ENCODE peak calls at places on chromosomes 16 and 17, in ten cellular contexts. M, X, V, G, P, O, C, S, K and L are unnamed samples.

GRCh38 chr17:79789943-79790804 is 6.7 kb downstream of the CBX8 start:
- DNase-seq in M (no peak), X (peak; percentile 77), V (no peak), G (peak; percentile 65), P (peak; percentile 79), O (no peak), C (peak; percentile 84), S (peak; percentile 67), K (peak; percentile 71), L (no peak)

GRCh38 chr17:15157051-15157450 is 108.1 kb downstream of the PMP22 start:
- DNase-seq in M (no peak), X (no peak), V (no peak), G (no peak), P (no peak), O (no peak), C (no peak), S (no peak), K (no peak), L (no peak)

GRCh38 chr16:61872778-61873119 is 163.5 kb downstream of the CDH8 start:
- DNase-seq in M (no peak), X (no peak), V (no peak), G (no peak), P (no peak), O (no peak), C (peak; percentile 4), S (no peak), K (no peak), L (no peak)

GRCh38 chr17:66829386-66829864 is 5.5 kb upstream of the CACNG5 start:
- DNase-seq in M (peak; percentile 52), X (no peak), V (no peak), G (peak; percentile 77), P (no peak), O (peak; percentile 35), C (peak; percentile 87), S (peak; percentile 60), K (peak; percentile 89), L (peak; percentile 85)

GRCh38 chr16:55875273-55875672 is at the start of gene CES5A:
- DNase-seq in M (no peak), X (no peak), V (no peak), G (no peak), P (no peak), O (no peak), C (no peak), S (no peak), K (no peak), L (no peak)

GRCh38 chr17:81731271-81731670 is 19.2 kb downstream of the SLC25A10 start:
- DNase-seq in M (no peak), X (no peak), V (no peak), G (no peak), P (no peak), O (no peak), C (no peak), S (no peak), K (no peak), L (peak; percentile 77)

GRCh38 chr16:29646947-29647346 is 16.1 kb upstream of the SPN start:
- DNase-seq in M (no peak), X (no peak), V (no peak), G (no peak), P (no peak), O (no peak), C (no peak), S (no peak), K (no peak), L (no peak)

GRCh38 chr17:44906010-44906646 is 6.9 kb upstream of the EFTUD2 start:
- DNase-seq in M (no peak), X (no peak), V (no peak), G (peak; percentile 91), P (no peak), O (no peak), C (no peak), S (no peak), K (no peak), L (no peak)

GRCh38 chr16:49352923-49353322 is 20.7 kb upstream of the C16orf78 start:
- DNase-seq in M (no peak), X (no peak), V (no peak), G (peak; percentile 4), P (peak; percentile 61), O (no peak), C (peak; percentile 61), S (no peak), K (peak; percentile 57), L (peak; percentile 44)

GRCh38 chr17:385195-385835 is 32.7 kb upstream of the RPH3AL start:
- DNase-seq in M (peak; percentile 48), X (peak; percentile 92), V (no peak), G (peak; percentile 13), P (no peak), O (peak; percentile 81), C (peak; percentile 81), S (peak; percentile 70), K (peak; percentile 62), L (peak; percentile 34)
- H3K27ac ChIP-seq in M (peak overlapping the region; percentile 88), X (peak overlapping the region; percentile 51), V (peak overlapping the region; percentile 53), G (no peak overlapping the region), P (no peak overlapping the region), O (peak overlapping the region; percentile 82), C (no peak overlapping the region), S (peak overlapping the region; percentile 50), K (no peak overlapping the region), L (no peak overlapping the region)

DNA sequence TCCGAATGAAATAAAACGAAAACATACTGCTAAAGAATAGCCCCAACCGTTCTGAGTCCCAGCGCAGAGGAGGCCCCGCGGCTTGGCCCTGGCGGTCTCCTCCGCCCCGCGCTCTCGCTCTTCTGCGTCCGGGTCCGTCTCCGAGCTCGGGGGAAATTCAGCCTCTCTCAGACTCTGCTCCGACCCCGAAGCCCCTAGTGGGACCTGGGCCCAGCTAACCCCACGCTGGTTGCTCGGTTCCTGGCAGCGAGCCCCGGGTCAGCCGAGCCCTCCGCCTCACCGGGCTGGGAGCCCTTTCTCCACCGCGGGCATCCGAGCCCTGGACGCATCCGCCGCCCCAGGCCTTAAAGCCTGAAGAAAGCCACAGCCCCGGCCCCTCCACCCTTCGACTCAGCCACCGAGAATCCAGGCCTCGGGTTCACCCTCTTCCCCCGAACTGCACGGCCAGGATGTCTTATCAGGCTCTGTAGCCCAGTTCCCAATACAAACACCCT is 1.2 kb downstream of the TBX2 start:
- DNase-seq in M (no peak), X (peak; percentile 74), V (no peak), G (no peak), P (no peak), O (no peak), C (peak; percentile 54), S (no peak), K (peak; percentile 24), L (peak; percentile 53)
- H3K4me1 ChIP-seq in M (peaks cover 44% of the 10 kb centered on the region), X (no peaks in the 10 kb centered on the region), V (peaks cover 64% of the 10 kb centered on the region), G (peaks cover 20% of the 10 kb centered on the region), P (no peaks in the 10 kb centered on the region), O (peaks cover 57% of the 10 kb centered on the region), C (peaks cover 32% of the 10 kb centered on the region), S (peaks cover 3% of the 10 kb centered on the region), K (peaks cover 25% of the 10 kb centered on the region), L (peaks cover 5% of the 10 kb centered on the region)

GRCh38 chr16:69378760-69379159 is 7.0 kb downstream of the TERF2 start:
- DNase-seq in M (no peak), X (no peak), V (no peak), G (no peak), P (no peak), O (no peak), C (no peak), S (no peak), K (no peak), L (no peak)
- H3K36me3 ChIP-seq in M (peaks cover 10% of the 10 kb centered on the region), X (peaks cover 29% of the 10 kb centered on the region), V (peaks cover 35% of the 10 kb centered on the region), G (peaks cover 33% of the 10 kb centered on the region), P (peaks cover 59% of the 10 kb centered on the region), O (peaks cover 84% of the 10 kb centered on the region), C (peaks cover 4% of the 10 kb centered on the region), S (no peaks in the 10 kb centered on the region), K (peaks cover 59% of the 10 kb centered on the region), L (peaks cover 34% of the 10 kb centered on the region)

DNA sequence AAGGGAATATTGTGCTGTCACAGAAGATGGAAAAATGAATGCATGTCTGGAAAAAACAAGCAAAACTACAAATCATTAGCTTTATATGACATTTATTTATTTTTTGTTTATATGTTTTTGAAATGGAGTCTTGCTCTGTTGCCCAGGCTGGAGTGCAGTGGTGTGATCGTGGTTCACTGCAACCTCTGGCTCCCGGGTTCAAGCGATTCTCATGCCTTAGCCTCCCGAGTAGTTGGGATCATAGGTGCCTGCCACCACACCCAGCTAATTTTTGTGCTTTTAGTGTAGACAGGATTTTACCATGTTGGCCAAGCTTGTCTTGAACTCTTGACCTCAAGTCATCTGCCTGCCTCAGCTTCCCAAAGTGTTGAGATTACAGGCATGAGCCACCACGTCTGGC is 8.5 kb downstream of the NDE1 start:
- DNase-seq in M (no peak), X (no peak), V (no peak), G (no peak), P (no peak), O (no peak), C (no peak), S (no peak), K (no peak), L (no peak)
- H3K27ac ChIP-seq in M (no peak overlapping the region), X (no peak overlapping the region), V (no peak overlapping the region), G (no peak overlapping the region), P (no peak overlapping the region), O (no peak overlapping the region), C (no peak overlapping the region), S (no peak overlapping the region), K (no peak overlapping the region), L (no peak overlapping the region)

DNA sequence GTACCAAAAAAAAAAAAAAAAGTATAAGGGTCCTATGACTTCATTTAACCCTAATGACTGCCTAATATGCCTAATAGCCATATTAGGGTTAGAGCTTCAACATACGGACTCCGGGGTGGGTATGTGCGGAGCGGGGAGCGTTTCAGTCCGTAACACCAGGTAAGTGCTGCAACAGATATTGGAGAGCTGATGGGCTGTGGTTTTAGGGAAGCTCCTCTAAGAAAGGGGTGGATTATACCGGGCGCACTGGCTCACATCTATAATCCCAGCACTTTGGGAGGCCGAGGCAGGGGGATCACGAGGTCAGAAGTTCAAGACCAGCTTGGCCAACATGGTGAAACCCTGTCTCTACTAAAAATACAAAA is 1.9 kb upstream of the ZC3H7A start:
- DNase-seq in M (no peak), X (no peak), V (no peak), G (no peak), P (no peak), O (no peak), C (no peak), S (no peak), K (no peak), L (no peak)
- H3K4me1 ChIP-seq in M (peaks cover 35% of the 10 kb centered on the region), X (peaks cover 16% of the 10 kb centered on the region), V (peaks cover 52% of the 10 kb centered on the region), G (peaks cover 11% of the 10 kb centered on the region), P (peaks cover 36% of the 10 kb centered on the region), O (peaks cover 39% of the 10 kb centered on the region), C (peaks cover 10% of the 10 kb centered on the region), S (peaks cover 11% of the 10 kb centered on the region), K (peaks cover 25% of the 10 kb centered on the region), L (peaks cover 9% of the 10 kb centered on the region)

GRCh38 chr17:30249460-30249859 is 14.0 kb upstream of the SLC6A4 start:
- DNase-seq in M (no peak), X (no peak), V (no peak), G (no peak), P (no peak), O (no peak), C (no peak), S (no peak), K (no peak), L (no peak)
- H3K36me3 ChIP-seq in M (peaks cover 21% of the 10 kb centered on the region), X (peaks cover 16% of the 10 kb centered on the region), V (peaks cover 40% of the 10 kb centered on the region), G (peaks cover 10% of the 10 kb centered on the region), P (peaks cover 42% of the 10 kb centered on the region), O (peaks cover 51% of the 10 kb centered on the region), C (peaks cover 3% of the 10 kb centered on the region), S (no peaks in the 10 kb centered on the region), K (peaks cover 16% of the 10 kb centered on the region), L (peaks cover 53% of the 10 kb centered on the region)